ENCODE peak calls at places on chromosome 13, in four cellular contexts. R is breast epithelium, S is dorsolateral prefrontal cortex, H is lung. D is an unnamed sample.

GRCh38 chr13:51935326-51936171 is 73.8 kb downstream of the CCDC70 start:
- DNase-seq in R (no peak), S (no peak), H (no peak), D (no peak)

GRCh38 chr13:84609716-84610115 is 727.4 kb upstream of the SLITRK1 start:
- DNase-seq in R (no peak), S (no peak), H (no peak), D (no peak)

GRCh38 chr13:50845211-50845610 is 1.7 kb upstream of the DLEU7 start:
- DNase-seq in R (no peak), S (no peak), H (no peak), D (no peak)

GRCh38 chr13:49976314-49977258 is 20.3 kb upstream of the TRIM13 start:
- DNase-seq in R (no peak), S (peak; percentile 83), H (peak; percentile 62), D (peak; percentile 65)

GRCh38 chr13:39269411-39269810 is 231.2 kb downstream of the NHLRC3 start:
- DNase-seq in R (no peak), S (no peak), H (no peak), D (no peak)

GRCh38 chr13:62137629-62138405 is 722.2 kb upstream of the PCDH20 start:
- DNase-seq in R (no peak), S (no peak), H (no peak), D (no peak)

GRCh38 chr13:44244288-44244687 is 129.3 kb upstream of the SERP2 start:
- DNase-seq in R (no peak), S (no peak), H (no peak), D (no peak)

GRCh38 chr13:47337781-47338507 is 441.1 kb upstream of the HTR2A start:
- DNase-seq in R (no peak), S (no peak), H (no peak), D (no peak)

GRCh38 chr13:23705578-23705977 is 135.4 kb downstream of the TNFRSF19 start:
- DNase-seq in R (no peak), S (no peak), H (no peak), D (no peak)

GRCh38 chr13:111846396-111847174 is 220.4 kb upstream of the SOX1 start:
- DNase-seq in R (no peak), S (no peak), H (no peak), D (no peak)

GRCh38 chr13:111153977-111154332 is 38.8 kb downstream of the ARHGEF7 start:
- DNase-seq in R (no peak), S (no peak), H (peak; percentile 34), D (peak; percentile 34)

GRCh38 chr13:61255035-61255796 is 160.4 kb downstream of the PCDH20 start:
- DNase-seq in R (no peak), S (no peak), H (no peak), D (no peak)

GRCh38 chr13:77390391-77390790 is 63.5 kb upstream of the MYCBP2 start:
- DNase-seq in R (no peak), S (no peak), H (no peak), D (no peak)

GRCh38 chr13:58087566-58087965 is 456.0 kb downstream of the PCDH17 start:
- DNase-seq in R (no peak), S (no peak), H (no peak), D (no peak)

GRCh38 chr13:98795220-98795619 is 42.7 kb upstream of the SLC15A1 start:
- DNase-seq in R (no peak), S (no peak), H (no peak), D (no peak)

GRCh38 chr13:64817721-64818120 is 2412.4 kb downstream of the PCDH9 start:
- DNase-seq in R (no peak), S (no peak), H (no peak), D (no peak)

GRCh38 chr13:79703772-79704171 is 222.8 kb downstream of the NDFIP2 start:
- DNase-seq in R (no peak), S (no peak), H (no peak), D (no peak)

GRCh38 chr13:110448230-110448629 is 113.3 kb downstream of the RAB20 start:
- DNase-seq in R (peak; percentile 83), S (no peak), H (no peak), D (no peak)

GRCh38 chr13:106151056-106151699 is 384.3 kb downstream of the EFNB2 start:
- DNase-seq in R (peak; percentile 48), S (no peak), H (no peak), D (no peak)

GRCh38 chr13:25371608-25372274 is at the start of gene ATP8A2:
- DNase-seq in R (no peak), S (no peak), H (no peak), D (no peak)

GRCh38 chr13:36456577-36456976 is 24.3 kb downstream of the CCNA1 start:
- DNase-seq in R (peak; percentile 34), S (no peak), H (no peak), D (no peak)

GRCh38 chr13:26022538-26023292 is 29.1 kb downstream of the SHISA2 start:
- DNase-seq in R (peak; percentile 73), S (no peak), H (peak; percentile 85), D (no peak)

GRCh38 chr13:39825886-39826285 is 170.4 kb downstream of the COG6 start:
- DNase-seq in R (no peak), S (no peak), H (no peak), D (no peak)

GRCh38 chr13:44407891-44408290 is 34.3 kb downstream of the SERP2 start:
- DNase-seq in R (peak; percentile 26), S (no peak), H (no peak), D (no peak)

GRCh38 chr13:59364508-59365187 is 799.1 kb downstream of the DIAPH3 start:
- DNase-seq in R (no peak), S (no peak), H (no peak), D (no peak)

GRCh38 chr13:45082964-45083363 is 37.3 kb upstream of the GTF2F2 start:
- DNase-seq in R (no peak), S (no peak), H (no peak), D (no peak)

GRCh38 chr13:111230385-111230930 is 90.0 kb upstream of the TEX29 start:
- DNase-seq in R (no peak), S (no peak), H (no peak), D (no peak)

GRCh38 chr13:90272356-90272755 is 1075.1 kb upstream of the MIR17HG start:
- DNase-seq in R (no peak), S (no peak), H (no peak), D (no peak)

GRCh38 chr13:23617551-23618014 is 47.4 kb downstream of the TNFRSF19 start:
- DNase-seq in R (no peak), S (no peak), H (no peak), D (no peak)

GRCh38 chr13:93535256-93535655 is 308.6 kb downstream of the GPC6 start:
- DNase-seq in R (no peak), S (no peak), H (no peak), D (no peak)

GRCh38 chr13:95275322-95276118 is 25.7 kb downstream of the ABCC4 start:
- DNase-seq in R (no peak), S (no peak), H (no peak), D (no peak)
- H3K27ac ChIP-seq in R (no peak overlapping the region), S (no peak overlapping the region), H (no peak overlapping the region), D (no peak overlapping the region)

DNA sequence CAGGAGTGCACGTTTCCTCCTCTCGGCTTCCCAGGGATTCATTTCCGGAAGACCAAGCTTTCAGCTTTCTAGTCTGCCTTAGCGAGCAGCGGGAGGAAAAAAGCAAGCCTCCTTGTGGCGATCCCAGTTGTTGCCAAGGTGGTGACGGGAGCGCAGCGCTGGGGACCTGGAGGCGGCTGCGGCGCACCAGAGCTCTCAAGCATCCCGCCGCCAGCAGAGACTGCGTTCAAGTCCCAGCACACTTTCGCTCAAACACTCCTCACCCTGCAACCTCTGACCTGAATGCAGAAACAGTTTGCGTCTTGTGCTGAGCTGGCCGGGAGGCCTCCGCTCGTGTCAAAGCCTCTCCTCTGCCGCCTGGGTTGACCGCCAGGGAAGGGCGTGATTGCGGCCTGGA is 4.9 kb downstream of the GSX1 start:
- DNase-seq in R (no peak), S (no peak), H (no peak), D (no peak)
- TF ChIP-seq CTCF in R (no peak), S (no peak), H (no peak), D (no peak)

GRCh38 chr13:95787356-95788099 is 110.6 kb downstream of the DNAJC3 start:
- DNase-seq in R (no peak), S (no peak), H (no peak), D (no peak)
- H3K27ac ChIP-seq in R (no peak overlapping the region), S (no peak overlapping the region), H (no peak overlapping the region), D (no peak overlapping the region)

GRCh38 chr13:40974460-40975407 is 44.4 kb downstream of the ELF1 start:
- DNase-seq in R (no peak), S (no peak), H (no peak), D (peak; percentile 22)
- TF ChIP-seq CTCF in R (peak; percentile 15), S (peak; percentile 24), H (peak; percentile 19), D (peak; percentile 70)

GRCh38 chr13:30806784-30807183 is 71.4 kb downstream of the ALOX5AP start:
- DNase-seq in R (no peak), S (no peak), H (no peak), D (no peak)
- H3K27ac ChIP-seq in R (no peak overlapping the region), S (no peak overlapping the region), H (no peak overlapping the region), D (no peak overlapping the region)

GRCh38 chr13:41751734-41752445 is 209.0 kb downstream of the VWA8 start:
- DNase-seq in R (no peak), S (no peak), H (no peak), D (no peak)
- TF ChIP-seq CTCF in R (no peak), S (no peak), H (no peak), D (no peak)

DNA sequence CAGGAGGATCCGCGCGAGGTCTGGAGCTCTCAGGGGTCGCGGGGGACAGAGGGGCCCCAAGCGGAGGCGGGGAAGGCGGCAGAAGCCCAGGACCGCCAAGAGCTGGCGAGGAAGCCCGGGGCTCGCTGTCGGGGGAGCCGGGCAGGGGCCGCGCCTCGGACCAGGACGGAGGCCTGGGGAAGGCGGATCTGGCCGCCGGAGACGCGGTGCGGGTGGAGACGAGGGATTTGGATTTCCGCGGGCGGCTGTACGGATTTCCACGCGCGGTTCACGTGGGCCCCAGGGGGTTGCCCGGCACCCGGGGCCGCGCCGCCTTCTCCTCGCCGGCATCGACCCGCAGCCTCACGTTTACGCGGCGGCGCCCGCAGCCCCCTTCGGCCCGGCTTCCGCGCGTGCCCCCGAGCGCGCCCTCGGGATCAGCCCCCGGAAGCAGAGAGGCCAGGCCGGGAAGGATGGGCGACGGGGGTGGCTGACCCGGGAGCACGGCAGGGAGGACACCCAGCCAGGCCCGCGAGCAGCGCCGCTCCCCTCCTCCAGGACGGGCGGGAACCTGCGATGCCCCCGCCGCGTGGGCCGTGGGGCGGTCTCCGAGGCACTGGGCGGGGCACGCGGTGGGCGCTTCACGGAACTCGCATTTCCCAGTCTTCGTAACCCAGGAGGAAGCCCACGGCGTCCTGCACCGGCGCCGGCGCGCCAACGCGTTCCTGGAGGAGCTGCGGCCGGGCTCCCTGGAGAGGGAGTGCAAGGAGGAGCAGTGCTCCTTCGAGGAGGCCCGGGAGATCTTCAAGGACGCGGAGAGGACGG is 4.7 kb downstream of the F7 start:
- DNase-seq in R (no peak), S (no peak), H (no peak), D (no peak)
- H3K27ac ChIP-seq in R (no peak overlapping the region), S (no peak overlapping the region), H (no peak overlapping the region), D (no peak overlapping the region)